ENCODE peak calls at places on chromosomes 16 and 17, in seven cellular contexts. P is NCI-H1694; B is neural progenitor cell; S is AG04450; K is DMS79 treated with DMSO at 0.1 percent for 48 hours; A is astrocyte of the cerebellum; U is CD8-positive, alpha-beta T cell. D is an unnamed sample.

GRCh38 chr16:74601131-74601871 is 5.6 kb downstream of the GLG1 start:
- DNase-seq in S (no peak), K (no peak), A (no peak), U (peak), P (no peak), B (no peak), D (no peak)

GRCh38 chr17:34252890-34253525 is 2.1 kb upstream of the CCL2 start:
- DNase-seq in A (no peak), B (no peak), U (no peak), P (no peak), K (no peak), S (no peak), D (no peak)

GRCh38 chr17:8887834-8888703 is 20.6 kb upstream of the PIK3R6 start:
- DNase-seq in U (no peak), B (peak), K (no peak), A (no peak), P (no peak), S (no peak), D (peak)

GRCh38 chr16:85652431-85653221 is 36.1 kb downstream of the GINS2 start:
- DNase-seq in P (peak), B (peak), S (no peak), A (no peak), U (no peak), K (peak), D (peak)

GRCh38 chr17:65407017-65407416 is 154.4 kb downstream of the AXIN2 start:
- DNase-seq in B (no peak), A (no peak), S (no peak), U (no peak), K (no peak), P (no peak), D (no peak)

GRCh38 chr17:12429125-12429524 is 236.6 kb upstream of the MYOCD start:
- DNase-seq in P (no peak), S (no peak), B (no peak), K (no peak), U (no peak), A (no peak), D (no peak)

GRCh38 chr17:66791337-66791736 is 43.6 kb upstream of the CACNG5 start:
- DNase-seq in B (no peak), U (no peak), A (no peak), K (peak), S (no peak), P (no peak), D (no peak)

GRCh38 chr17:18959071-18959844 is 7.3 kb downstream of the SLC5A10 start:
- DNase-seq in B (peak), P (no peak), A (no peak), K (no peak), S (no peak), U (no peak), D (no peak)

GRCh38 chr16:10180771-10181163 is 1.5 kb downstream of the GRIN2A start:
- DNase-seq in S (no peak), B (peak), P (no peak), K (no peak), U (no peak), A (no peak), D (peak)

GRCh38 chr16:19115148-19116021 is 1.6 kb downstream of the ITPRIPL2 start:
- DNase-seq in P (no peak), A (no peak), K (no peak), S (no peak), U (no peak), B (no peak), D (no peak)

GRCh38 chr16:48276102-48276501 is 28.8 kb upstream of the ABCC11 start:
- DNase-seq in K (no peak), B (no peak), A (no peak), S (peak), U (no peak), P (no peak), D (peak)

GRCh38 chr16:2090819-2091721 is 43.3 kb downstream of the TSC2 start:
- DNase-seq in A (peak), S (no peak), B (peak), P (no peak), U (no peak), K (no peak), D (peak)

GRCh38 chr16:11774065-11774626 is 22.9 kb downstream of the ZC3H7A start:
- DNase-seq in P (no peak), S (no peak), A (no peak), K (no peak), U (no peak), B (no peak), D (no peak)

GRCh38 chr16:50634947-50635346 is 46.2 kb downstream of the SNX20 start:
- DNase-seq in A (no peak), S (no peak), P (no peak), B (no peak), K (no peak), U (no peak), D (no peak)

GRCh38 chr17:29630630-29631193 is 8.0 kb upstream of the CORO6 start:
- DNase-seq in A (no peak), K (no peak), B (no peak), S (no peak), P (no peak), U (no peak), D (no peak)

GRCh38 chr16:71885261-71885650 is 1.3 kb upstream of the ZNF821 start:
- DNase-seq in P (no peak), A (no peak), U (no peak), S (no peak), K (no peak), B (no peak), D (no peak)

GRCh38 chr17:17385502-17385901 is 82.3 kb downstream of the NT5M start:
- DNase-seq in A (no peak), U (no peak), K (no peak), P (peak), B (peak), S (no peak), D (no peak)

GRCh38 chr16:2846511-2847310 is 11.3 kb downstream of the PRSS22 start:
- DNase-seq in B (no peak), S (peak), A (peak), K (no peak), P (no peak), U (no peak), D (no peak)

GRCh38 chr17:47665655-47666054 is 15.9 kb downstream of the KPNB1 start:
- DNase-seq in A (no peak), P (no peak), S (no peak), K (no peak), U (no peak), B (no peak), D (no peak)

GRCh38 chr16:85144026-85144915 is 32.0 kb upstream of the CIBAR2 start:
- DNase-seq in S (no peak), K (no peak), U (no peak), B (no peak), P (no peak), A (no peak), D (peak)

GRCh38 chr17:32927724-32928526 is at the start of gene TMEM98:
- DNase-seq in B (peak), U (no peak), S (no peak), K (peak), P (no peak), A (no peak), D (peak)

GRCh38 chr16:79336437-79337229 is 263.9 kb downstream of the MAF start:
- DNase-seq in K (no peak), B (no peak), S (no peak), A (no peak), U (no peak), P (no peak), D (no peak)

GRCh38 chr16:740459-740763 is 386 bp downstream of the CIAO3 start:
- DNase-seq in A (no peak), K (no peak), P (no peak), S (no peak), B (peak), U (no peak), D (no peak)

GRCh38 chr17:70190959-70191805 is 21.9 kb downstream of the KCNJ2 start:
- DNase-seq in S (no peak), U (no peak), P (no peak), B (no peak), A (no peak), K (no peak), D (no peak)

GRCh38 chr16:8070501-8070900 is 519.8 kb downstream of the TMEM114 start:
- DNase-seq in A (no peak), S (no peak), P (peak), K (no peak), B (no peak), U (no peak), D (no peak)

GRCh38 chr17:48054238-48055185 is 6.4 kb downstream of the NFE2L1 start:
- DNase-seq in P (no peak), A (peak), U (no peak), S (no peak), K (peak), B (peak), D (no peak)

GRCh38 chr17:36107660-36108059 is 4.0 kb downstream of the CCL4 start:
- DNase-seq in U (no peak), B (no peak), P (no peak), A (no peak), S (no peak), K (no peak), D (no peak)

GRCh38 chr16:11114366-11115164 is 141.4 kb downstream of the SOCS1 start:
- DNase-seq in K (no peak), A (no peak), B (no peak), P (no peak), S (no peak), U (no peak), D (no peak)

GRCh38 chr16:81778861-81779539 is at the start of gene PLCG2:
- DNase-seq in A (no peak), U (peak), S (no peak), P (no peak), B (peak), K (peak), D (peak)

GRCh38 chr16:50286681-50287080 is 20.3 kb downstream of the ADCY7 start:
- DNase-seq in P (peak), S (no peak), A (no peak), K (no peak), B (no peak), U (no peak), D (no peak)

GRCh38 chr16:82481455-82481854 is 145.3 kb upstream of the CDH13 start:
- DNase-seq in S (no peak), B (no peak), A (no peak), K (no peak), U (no peak), P (no peak), D (no peak)

GRCh38 chr17:33461051-33461450 is 168.0 kb upstream of the ASIC2 start:
- DNase-seq in U (no peak), A (no peak), K (no peak), B (no peak), S (no peak), P (no peak), D (no peak)

GRCh38 chr17:4711671-4712111 is 1.3 kb downstream of the ARRB2 start:
- DNase-seq in P (no peak), A (no peak), B (no peak), K (no peak), U (no peak), S (no peak), D (peak)

GRCh38 chr16:81263470-81264200 is 25.1 kb downstream of the BCO1 start:
- DNase-seq in P (no peak), S (no peak), B (no peak), K (no peak), A (no peak), U (no peak), D (peak)

D was measured in dermis blood vessel endothelial cell.